ENCODE peak calls at places on chromosome 12, in four cellular contexts. One of them, this sample, is unnamed.

GRCh38 chr12:56688846-56689113 is 696 bp upstream of the PTGES3 start:
- DNase-seq in MM.1S: no peak
- DNase-seq in psoas muscle: no peak
- DNase-seq in Caco-2: no peak
- DNase-seq in this sample: no peak

GRCh38 chr12:51592034-51592705 is 1.1 kb downstream of the SCN8A start:
- DNase-seq in psoas muscle: no peak
- DNase-seq in MM.1S: no peak
- DNase-seq in Caco-2: no peak
- DNase-seq in this sample: peak

GRCh38 chr12:132660047-132660446 is 27.1 kb downstream of the POLE start:
- DNase-seq in Caco-2: no peak
- DNase-seq in MM.1S: no peak
- DNase-seq in psoas muscle: no peak
- DNase-seq in this sample: no peak

GRCh38 chr12:13173537-13173936 is 23.0 kb upstream of the EMP1 start:
- DNase-seq in MM.1S: peak
- DNase-seq in psoas muscle: peak
- DNase-seq in Caco-2: no peak
- DNase-seq in this sample: peak

GRCh38 chr12:130053641-130054040 is 108.6 kb upstream of the FZD10 start:
- DNase-seq in Caco-2: no peak
- DNase-seq in psoas muscle: no peak
- DNase-seq in MM.1S: no peak
- DNase-seq in this sample: no peak

GRCh38 chr12:120941846-120942405 is 36.4 kb upstream of the HNF1A start:
- DNase-seq in psoas muscle: no peak
- DNase-seq in Caco-2: no peak
- DNase-seq in MM.1S: no peak
- DNase-seq in this sample: no peak

GRCh38 chr12:53340398-53340797 is 4.2 kb upstream of the SP7 start:
- DNase-seq in MM.1S: no peak
- DNase-seq in psoas muscle: no peak
- DNase-seq in Caco-2: no peak
- DNase-seq in this sample: no peak

GRCh38 chr12:126189856-126190255 is 1124.6 kb downstream of the AACS start:
- DNase-seq in MM.1S: no peak
- DNase-seq in Caco-2: no peak
- DNase-seq in psoas muscle: no peak
- DNase-seq in this sample: no peak

GRCh38 chr12:100348657-100349454 is 8.0 kb upstream of the SLC17A8 start:
- DNase-seq in MM.1S: peak
- DNase-seq in psoas muscle: no peak
- DNase-seq in Caco-2: no peak
- DNase-seq in this sample: peak

GRCh38 chr12:104025771-104026170 is 24.2 kb downstream of the GLT8D2 start:
- DNase-seq in MM.1S: no peak
- DNase-seq in Caco-2: no peak
- DNase-seq in psoas muscle: no peak
- DNase-seq in this sample: no peak

GRCh38 chr12:64571346-64571745 is 38.9 kb upstream of the RASSF3 start:
- DNase-seq in MM.1S: peak
- DNase-seq in Caco-2: no peak
- DNase-seq in psoas muscle: no peak
- DNase-seq in this sample: no peak

GRCh38 chr12:109510196-109510595 is 32.8 kb downstream of the UBE3B start:
- DNase-seq in MM.1S: no peak
- DNase-seq in psoas muscle: no peak
- DNase-seq in Caco-2: no peak
- DNase-seq in this sample: no peak

GRCh38 chr12:52241205-52241842 is 8.3 kb downstream of the KRT7 start:
- DNase-seq in Caco-2: no peak
- DNase-seq in MM.1S: no peak
- DNase-seq in psoas muscle: no peak
- DNase-seq in this sample: no peak

GRCh38 chr12:132190012-132190755 is 45.9 kb downstream of the NOC4L start:
- DNase-seq in MM.1S: no peak
- DNase-seq in psoas muscle: peak
- DNase-seq in Caco-2: no peak
- DNase-seq in this sample: no peak

GRCh38 chr12:128258866-128259555 is 8.0 kb upstream of the TMEM132C start:
- DNase-seq in psoas muscle: no peak
- DNase-seq in MM.1S: no peak
- DNase-seq in Caco-2: no peak
- DNase-seq in this sample: no peak

GRCh38 chr12:52337054-52337453 is 15.9 kb upstream of the KRT83 start:
- DNase-seq in MM.1S: no peak
- DNase-seq in psoas muscle: no peak
- DNase-seq in Caco-2: no peak
- DNase-seq in this sample: no peak

GRCh38 chr12:67068204-67068731 is 200.9 kb upstream of the CAND1 start:
- DNase-seq in MM.1S: peak
- DNase-seq in psoas muscle: no peak
- DNase-seq in Caco-2: no peak
- DNase-seq in this sample: no peak

GRCh38 chr12:3313655-3314305 is 177.2 kb upstream of the PRMT8 start:
- DNase-seq in MM.1S: peak
- DNase-seq in Caco-2: no peak
- DNase-seq in psoas muscle: no peak
- DNase-seq in this sample: no peak

GRCh38 chr12:26768611-26769603 is 64.1 kb downstream of the ITPR2 start:
- DNase-seq in psoas muscle: no peak
- DNase-seq in MM.1S: peak
- DNase-seq in Caco-2: no peak
- DNase-seq in this sample: no peak

GRCh38 chr12:58787021-58787760 is 133.1 kb downstream of the LRIG3 start:
- DNase-seq in Caco-2: no peak
- DNase-seq in psoas muscle: no peak
- DNase-seq in MM.1S: no peak
- DNase-seq in this sample: no peak

GRCh38 chr12:50314629-50315312 is 31.5 kb upstream of the LIMA1 start:
- DNase-seq in Caco-2: no peak
- DNase-seq in MM.1S: no peak
- DNase-seq in psoas muscle: no peak
- DNase-seq in this sample: peak

GRCh38 chr12:57868870-57869609 is 22.5 kb upstream of the CTDSP2 start:
- DNase-seq in Caco-2: no peak
- DNase-seq in MM.1S: no peak
- DNase-seq in psoas muscle: peak
- DNase-seq in this sample: no peak

GRCh38 chr12:75670175-75670574 is 158.8 kb upstream of the KRR1 start:
- DNase-seq in MM.1S: no peak
- DNase-seq in Caco-2: no peak
- DNase-seq in psoas muscle: no peak
- DNase-seq in this sample: no peak

GRCh38 chr12:17372508-17372907 is 717.5 kb downstream of the RERGL start:
- DNase-seq in Caco-2: no peak
- DNase-seq in psoas muscle: no peak
- DNase-seq in MM.1S: no peak
- DNase-seq in this sample: no peak

GRCh38 chr12:60106207-60106606 is 510.4 kb downstream of the SLC16A7 start:
- DNase-seq in psoas muscle: no peak
- DNase-seq in Caco-2: no peak
- DNase-seq in MM.1S: no peak
- DNase-seq in this sample: peak

GRCh38 chr12:14611640-14612203 is 44.0 kb upstream of the PLBD1 start:
- DNase-seq in Caco-2: no peak
- DNase-seq in psoas muscle: no peak
- DNase-seq in MM.1S: no peak
- DNase-seq in this sample: no peak

GRCh38 chr12:131333621-131334440 is 377.1 kb upstream of the SFSWAP start:
- DNase-seq in MM.1S: no peak
- DNase-seq in Caco-2: no peak
- DNase-seq in psoas muscle: no peak
- DNase-seq in this sample: no peak

GRCh38 chr12:52333321-52333720 is 12.1 kb upstream of the KRT83 start:
- DNase-seq in MM.1S: no peak
- DNase-seq in psoas muscle: no peak
- DNase-seq in Caco-2: no peak
- DNase-seq in this sample: no peak

GRCh38 chr12:57744194-57744776 is 554 bp upstream of the TSPAN31 start:
- DNase-seq in psoas muscle: peak
- DNase-seq in MM.1S: peak
- DNase-seq in Caco-2: peak
- DNase-seq in this sample: peak

GRCh38 chr12:12903642-12904609 is 12.6 kb downstream of the GPRC5A start:
- DNase-seq in MM.1S: no peak
- DNase-seq in psoas muscle: no peak
- DNase-seq in Caco-2: peak
- DNase-seq in this sample: no peak

GRCh38 chr12:27112891-27113290 is 30.5 kb upstream of the C12orf71 start:
- DNase-seq in MM.1S: no peak
- DNase-seq in Caco-2: no peak
- DNase-seq in psoas muscle: no peak
- DNase-seq in this sample: no peak

GRCh38 chr12:53965251-53966069 is 7.5 kb upstream of the HOXC11 start:
- DNase-seq in Caco-2: no peak
- DNase-seq in psoas muscle: no peak
- DNase-seq in MM.1S: no peak
- DNase-seq in this sample: no peak

GRCh38 chr12:30985814-30986452 is 59.4 kb downstream of the TSPAN11 start:
- DNase-seq in MM.1S: peak
- DNase-seq in Caco-2: peak
- DNase-seq in psoas muscle: peak
- DNase-seq in this sample: peak

GRCh38 chr12:12872139-12872933 is 19.0 kb upstream of the GPRC5A start:
- DNase-seq in psoas muscle: no peak
- DNase-seq in Caco-2: peak
- DNase-seq in MM.1S: no peak
- DNase-seq in this sample: peak

GRCh38 chr12:41965996-41966395 is 178.7 kb downstream of the GXYLT1 start:
- DNase-seq in psoas muscle: no peak
- DNase-seq in Caco-2: no peak
- DNase-seq in MM.1S: no peak
- DNase-seq in this sample: no peak

GRCh38 chr12:106584104-106585064 is 1.6 kb downstream of the RFX4 start:
- DNase-seq in Caco-2: no peak
- DNase-seq in psoas muscle: no peak
- DNase-seq in MM.1S: no peak
- DNase-seq in this sample: no peak

GRCh38 chr12:30754383-30754749 is 385 bp downstream of the CAPRIN2 start:
- DNase-seq in psoas muscle: no peak
- DNase-seq in MM.1S: no peak
- DNase-seq in Caco-2: no peak
- DNase-seq in this sample: no peak

GRCh38 chr12:67647251-67647546 is 1.3 kb upstream of the DYRK2 start:
- DNase-seq in MM.1S: no peak
- DNase-seq in psoas muscle: no peak
- DNase-seq in Caco-2: no peak
- DNase-seq in this sample: no peak

GRCh38 chr12:108099085-108099484 is 30.0 kb upstream of the WSCD2 start:
- DNase-seq in MM.1S: no peak
- DNase-seq in Caco-2: no peak
- DNase-seq in psoas muscle: no peak
- DNase-seq in this sample: no peak

GRCh38 chr12:119666900-119667576 is 895 bp upstream of the PRKAB1 start:
- DNase-seq in MM.1S: no peak
- DNase-seq in Caco-2: no peak
- DNase-seq in psoas muscle: no peak
- DNase-seq in this sample: no peak
- H3K4me3 ChIP-seq in MM.1S: peak
- H3K4me3 ChIP-seq in Caco-2: peak
- H3K4me3 ChIP-seq in psoas muscle: peak
- H3K4me3 ChIP-seq in this sample: peak

GRCh38 chr12:65696227-65696626 is 128.1 kb upstream of the HMGA2 start:
- DNase-seq in psoas muscle: no peak
- DNase-seq in MM.1S: no peak
- DNase-seq in Caco-2: no peak
- DNase-seq in this sample: peak

GRCh38 chr12:65703176-65703575 is 121.1 kb upstream of the HMGA2 start:
- DNase-seq in MM.1S: no peak
- DNase-seq in psoas muscle: no peak
- DNase-seq in Caco-2: no peak
- DNase-seq in this sample: no peak

GRCh38 chr12:65695077-65695865 is 129.0 kb upstream of the HMGA2 start:
- DNase-seq in MM.1S: no peak
- DNase-seq in psoas muscle: peak
- DNase-seq in Caco-2: no peak
- DNase-seq in this sample: peak

DNA sequence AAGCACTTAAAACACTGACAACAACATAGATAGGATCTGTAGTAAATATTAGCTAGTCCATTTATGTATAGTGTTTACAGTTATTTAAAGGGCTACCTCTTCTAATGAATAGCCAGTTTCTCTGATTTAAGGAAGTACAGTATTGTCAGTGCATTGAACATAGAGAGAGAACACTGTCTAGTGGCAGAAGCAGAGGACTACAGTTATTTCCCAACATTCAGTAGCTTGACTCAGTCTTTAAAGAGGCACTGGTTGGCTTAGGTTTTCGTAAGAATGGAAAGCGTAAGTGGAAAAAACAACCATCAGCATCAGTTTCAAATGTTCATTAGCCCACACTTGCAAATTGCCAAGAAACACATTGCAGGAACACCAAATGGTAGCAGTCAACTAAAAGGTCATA is 125.0 kb upstream of the HMGA2 start:
- DNase-seq in MM.1S: no peak
- DNase-seq in psoas muscle: no peak
- DNase-seq in Caco-2: no peak
- DNase-seq in this sample: peak
- TF ChIP-seq CTCF in MM.1S: no peak
- TF ChIP-seq CTCF in psoas muscle: no peak
- TF ChIP-seq CTCF in Caco-2: peak
- TF ChIP-seq CTCF in this sample: peak

DNA sequence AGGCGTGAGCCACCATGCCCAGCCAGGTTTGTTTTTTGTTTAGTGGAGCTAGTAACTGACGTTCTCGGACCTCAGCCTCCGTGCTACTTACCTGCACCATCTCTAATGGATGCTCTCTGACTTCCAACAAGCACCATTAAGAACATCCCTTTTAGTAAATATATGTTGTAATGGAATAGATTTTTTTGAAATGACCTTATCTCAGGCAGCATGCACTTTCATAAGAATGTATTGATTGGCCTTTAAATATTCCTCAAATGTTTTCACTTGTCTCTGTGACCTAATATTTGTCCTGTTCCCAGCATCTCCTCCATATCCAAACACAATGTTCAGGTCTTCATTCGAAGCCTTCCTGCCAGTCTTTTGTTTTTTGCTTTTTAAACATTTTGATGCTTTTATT is 51.7 kb downstream of the PLXNC1 start:
- DNase-seq in psoas muscle: no peak
- DNase-seq in MM.1S: no peak
- DNase-seq in Caco-2: no peak
- DNase-seq in this sample: no peak
- H3K4me3 ChIP-seq in psoas muscle: no peak
- H3K4me3 ChIP-seq in MM.1S: no peak
- H3K4me3 ChIP-seq in Caco-2: no peak
- H3K4me3 ChIP-seq in this sample: no peak

DNA sequence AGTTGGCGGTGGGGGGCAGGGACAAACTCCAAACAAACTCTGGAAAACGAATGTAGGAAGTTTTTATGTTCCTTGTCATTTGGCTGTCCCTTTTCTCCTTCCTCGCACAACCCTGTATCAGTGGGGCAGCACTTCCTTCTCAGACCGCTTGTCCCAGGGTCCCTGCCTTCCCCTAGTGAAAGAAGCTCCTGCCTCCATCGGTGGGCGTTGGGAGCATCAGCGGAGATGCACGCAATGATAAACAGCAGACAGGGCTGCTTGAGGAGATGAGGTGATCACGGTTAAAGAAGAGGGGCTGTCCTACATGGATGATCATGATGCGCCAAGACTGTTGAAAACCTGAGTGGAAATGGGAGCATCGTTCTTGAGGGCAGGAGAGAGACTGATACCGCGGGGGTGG is 620 bp downstream of the C1S start:
- DNase-seq in MM.1S: no peak
- DNase-seq in psoas muscle: no peak
- DNase-seq in Caco-2: no peak
- DNase-seq in this sample: peak
- TF ChIP-seq CTCF in MM.1S: no peak
- TF ChIP-seq CTCF in psoas muscle: no peak
- TF ChIP-seq CTCF in Caco-2: no peak
- TF ChIP-seq CTCF in this sample: peak

This sample was measured in fibroblast of the aortic adventitia.